ENCODE peak calls at places on chromosomes 3 and 15, in seven cellular contexts. J, Y, Q, Z, V, E and R are unnamed samples.
A peak's percentile ranks its signal among the peaks of the same experiment; 100 is the strongest.

GRCh38 chr3:11530153-11530721 is 113.5 kb downstream of the VGLL4 start:
- DNase-seq in J (no peak), Y (no peak), Q (peak; percentile 98), Z (no peak), V (peak; percentile 82), E (no peak), R (no peak)

GRCh38 chr15:72790302-72790955 is 6.9 kb upstream of the ADPGK start:
- DNase-seq in J (no peak), Y (no peak), Q (peak; percentile 8), Z (no peak), V (no peak), E (no peak), R (no peak)

GRCh38 chr3:49266410-49267170 is 10.4 kb downstream of the C3orf62 start:
- DNase-seq in J (no peak), Y (no peak), Q (no peak), Z (no peak), V (no peak), E (no peak), R (no peak)

GRCh38 chr15:86608461-86608860 is 528.8 kb downstream of the AGBL1 start:
- DNase-seq in J (no peak), Y (no peak), Q (peak; percentile 25), Z (no peak), V (peak; percentile 54), E (no peak), R (no peak)

GRCh38 chr15:50145451-50145872 is 26.4 kb upstream of the ATP8B4 start:
- DNase-seq in J (no peak), Y (no peak), Q (peak; percentile 78), Z (peak; percentile 71), V (no peak), E (no peak), R (no peak)

GRCh38 chr3:33071181-33071580 is 25.8 kb downstream of the GLB1 start:
- DNase-seq in J (no peak), Y (peak; percentile 39), Q (no peak), Z (no peak), V (no peak), E (no peak), R (no peak)

GRCh38 chr15:37586976-37587375 is 347.5 kb upstream of the TMCO5A start:
- DNase-seq in J (no peak), Y (no peak), Q (no peak), Z (no peak), V (no peak), E (no peak), R (no peak)

GRCh38 chr15:83585770-83586169 is 68.2 kb upstream of the ADAMTSL3 start:
- DNase-seq in J (no peak), Y (no peak), Q (no peak), Z (no peak), V (no peak), E (no peak), R (no peak)

GRCh38 chr15:71707230-71708051 is 102.9 kb upstream of the NR2E3 start:
- DNase-seq in J (no peak), Y (no peak), Q (no peak), Z (no peak), V (no peak), E (no peak), R (no peak)

GRCh38 chr3:192845196-192845855 is 72.3 kb downstream of the MB21D2 start:
- DNase-seq in J (no peak), Y (no peak), Q (no peak), Z (no peak), V (no peak), E (no peak), R (no peak)

GRCh38 chr3:119965692-119966091 is 128.6 kb downstream of the GSK3B start:
- DNase-seq in J (no peak), Y (no peak), Q (no peak), Z (no peak), V (no peak), E (no peak), R (no peak)

GRCh38 chr3:122940628-122941086 is 86.9 kb downstream of the SEMA5B start:
- DNase-seq in J (no peak), Y (no peak), Q (no peak), Z (no peak), V (peak; percentile 34), E (no peak), R (no peak)

GRCh38 chr15:60096157-60096556 is 92.0 kb downstream of the FOXB1 start:
- DNase-seq in J (no peak), Y (no peak), Q (no peak), Z (no peak), V (no peak), E (no peak), R (no peak)

GRCh38 chr3:128568602-128569490 is 75.8 kb upstream of the GATA2 start:
- DNase-seq in J (no peak), Y (peak; percentile 88), Q (no peak), Z (no peak), V (no peak), E (no peak), R (no peak)

GRCh38 chr3:4416961-4417360 is 50.1 kb downstream of the SUMF1 start:
- DNase-seq in J (no peak), Y (no peak), Q (peak; percentile 100), Z (peak; percentile 6), V (no peak), E (peak; percentile 78), R (no peak)

GRCh38 chr15:48962662-48963523 is 826 bp downstream of the SHC4 start:
- DNase-seq in J (no peak), Y (peak; percentile 82), Q (peak; percentile 47), Z (no peak), V (peak; percentile 60), E (no peak), R (no peak)

GRCh38 chr15:55289011-55289572 is 521 bp downstream of the RAB27A start:
- DNase-seq in J (peak; percentile 10), Y (peak; percentile 80), Q (peak; percentile 31), Z (no peak), V (no peak), E (no peak), R (no peak)

GRCh38 chr15:95664435-95664834 is 666.1 kb upstream of the NR2F2 start:
- DNase-seq in J (no peak), Y (no peak), Q (no peak), Z (no peak), V (no peak), E (no peak), R (no peak)

GRCh38 chr3:42871592-42872196 is 4.0 kb downstream of the CYP8B1 start:
- DNase-seq in J (no peak), Y (peak; percentile 21), Q (no peak), Z (no peak), V (peak; percentile 38), E (no peak), R (no peak)

GRCh38 chr3:132772252-132772651 is 50.0 kb upstream of the NPHP3 start:
- DNase-seq in J (no peak), Y (no peak), Q (no peak), Z (no peak), V (peak; percentile 15), E (no peak), R (no peak)

GRCh38 chr3:188286087-188286513 is 132.1 kb downstream of the LPP start:
- DNase-seq in J (no peak), Y (no peak), Q (peak; percentile 97), Z (peak; percentile 66), V (peak; percentile 42), E (no peak), R (no peak)

DNA sequence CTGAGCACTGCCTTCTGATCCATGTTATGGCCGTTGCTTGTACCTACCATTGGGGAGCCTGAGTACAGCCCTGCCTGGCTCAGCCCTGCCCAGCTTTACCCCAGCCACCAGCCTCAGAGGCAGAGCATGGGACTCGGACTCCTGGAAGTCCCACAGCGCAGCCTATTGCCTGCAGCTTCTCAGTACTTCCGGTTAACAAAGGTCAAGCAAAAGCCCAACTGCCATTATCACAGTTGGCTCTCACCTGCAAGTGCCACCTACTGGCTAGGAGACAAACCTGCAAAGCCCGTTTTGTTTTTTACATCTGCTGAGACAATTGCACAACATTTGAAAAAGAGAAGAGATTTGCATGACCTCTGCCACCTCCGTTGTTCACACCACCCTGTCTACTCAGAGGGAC is 1081.7 kb downstream of the NAALADL2 start:
- DNase-seq in J (no peak), Y (peak; percentile 90), Q (peak; percentile 17), Z (no peak), V (no peak), E (no peak), R (no peak)
- TF ChIP-seq CTCF in J (no peak), Y (peak; percentile 72), Q (peak; percentile 57), Z (peak; percentile 20), V (no peak), E (no peak), R (no peak)

GRCh38 chr15:78179286-78179840 is 30.2 kb downstream of the IDH3A start:
- DNase-seq in J (no peak), Y (no peak), Q (no peak), Z (no peak), V (no peak), E (no peak), R (no peak)

GRCh38 chr15:78175333-78175732 is 26.2 kb downstream of the IDH3A start:
- DNase-seq in J (no peak), Y (no peak), Q (no peak), Z (no peak), V (no peak), E (no peak), R (no peak)

GRCh38 chr15:78179906-78180305 is 30.7 kb downstream of the IDH3A start:
- DNase-seq in J (no peak), Y (no peak), Q (no peak), Z (no peak), V (no peak), E (no peak), R (no peak)

GRCh38 chr15:78178056-78178455 is 28.9 kb downstream of the IDH3A start:
- DNase-seq in J (no peak), Y (no peak), Q (no peak), Z (no peak), V (no peak), E (no peak), R (no peak)

DNA sequence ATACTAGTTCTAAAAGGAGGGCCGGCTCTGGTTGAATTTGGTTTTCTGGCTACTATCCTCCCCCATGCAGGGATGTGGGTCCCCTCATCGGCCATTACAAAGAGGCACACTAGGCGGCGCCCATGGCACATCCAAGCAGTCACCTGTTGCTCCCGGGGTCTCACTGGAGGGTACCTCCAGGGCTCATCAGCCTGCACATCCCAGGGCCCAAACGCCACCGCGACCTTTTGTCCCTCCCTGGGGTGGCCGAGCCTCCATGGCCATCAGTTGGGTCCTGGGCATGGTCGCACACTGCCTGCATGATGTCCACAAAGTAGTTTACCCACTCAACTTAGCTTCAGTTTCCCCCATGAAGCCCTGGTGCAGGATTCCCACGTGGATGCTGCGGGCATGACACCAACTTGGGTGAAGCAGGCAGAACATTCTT is 28.3 kb downstream of the IDH3A start:
- DNase-seq in J (peak; percentile 51), Y (peak; percentile 94), Q (peak; percentile 15), Z (peak; percentile 13), V (peak; percentile 43), E (no peak), R (no peak)
- TF ChIP-seq CTCF in J (peak; percentile 75), Y (peak; percentile 89), Q (peak; percentile 74), Z (peak; percentile 89), V (peak; percentile 62), E (no peak), R (no peak)

GRCh38 chr3:197680955-197681521 is 55.7 kb downstream of the RUBCN start:
- DNase-seq in J (no peak), Y (no peak), Q (no peak), Z (no peak), V (no peak), E (no peak), R (no peak)
- TF ChIP-seq CTCF in J (no peak), Y (peak; percentile 59), Q (no peak), Z (no peak), V (no peak), E (no peak), R (no peak)

DNA sequence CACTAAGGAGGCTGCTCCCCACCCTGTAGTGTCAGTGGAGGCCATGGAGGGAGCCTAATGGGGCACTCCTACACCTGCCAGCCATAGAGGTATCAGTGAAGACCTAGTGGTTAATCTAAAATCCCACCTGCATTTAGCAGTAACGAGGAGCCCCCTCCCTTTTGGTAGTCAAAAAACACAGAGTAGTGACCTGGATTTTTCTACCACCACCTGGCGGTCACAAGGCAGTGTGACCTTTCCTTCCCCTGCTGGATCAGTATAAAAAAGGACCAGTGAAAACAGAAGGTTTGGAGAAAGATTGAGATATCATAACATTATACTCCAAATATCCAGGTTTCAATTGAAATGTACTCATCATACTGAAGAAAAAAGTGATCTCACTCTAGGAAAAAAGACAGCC is 241.2 kb downstream of the PYDC2 start:
- DNase-seq in J (no peak), Y (peak; percentile 49), Q (no peak), Z (no peak), V (no peak), E (no peak), R (no peak)
- TF ChIP-seq CTCF in J (no peak), Y (peak; percentile 51), Q (no peak), Z (no peak), V (no peak), E (no peak), R (no peak)